ENCODE peak calls at places on chromosomes 16 and 17, in five cellular contexts. K is HepG2, C is HCT116, B is SK-N-SH, E is H1. Z is an unnamed sample.

GRCh38 chr16:60675022-60675421 is 1361.2 kb downstream of the CDH8 start:
- DNase-seq in K (no peak), C (no peak), B (no peak), E (no peak), Z (no peak)

GRCh38 chr16:85778873-85779272 is 20.5 kb downstream of the EMC8 start:
- DNase-seq in K (no peak), C (no peak), B (no peak), E (no peak), Z (peak)

GRCh38 chr16:89138843-89139520 is 32.6 kb upstream of the CDH15 start:
- DNase-seq in K (no peak), C (no peak), B (no peak), E (no peak), Z (no peak)

GRCh38 chr16:2179107-2179501 is 17.3 kb downstream of the CASKIN1 start:
- DNase-seq in K (no peak), C (no peak), B (no peak), E (no peak), Z (no peak)

GRCh38 chr17:29178750-29179231 is 1.4 kb downstream of the MYO18A start:
- DNase-seq in K (peak), C (no peak), B (no peak), E (peak), Z (no peak)

GRCh38 chr16:49452108-49452507 is 78.5 kb downstream of the C16orf78 start:
- DNase-seq in K (no peak), C (no peak), B (no peak), E (no peak), Z (no peak)

GRCh38 chr16:83137894-83138293 is 511.1 kb downstream of the CDH13 start:
- DNase-seq in K (no peak), C (no peak), B (no peak), E (no peak), Z (no peak)

GRCh38 chr17:59353106-59353854 is 21.8 kb downstream of the YPEL2 start:
- DNase-seq in K (no peak), C (no peak), B (no peak), E (no peak), Z (no peak)

GRCh38 chr16:24589997-24590396 is 50.6 kb downstream of the RBBP6 start:
- DNase-seq in K (no peak), C (no peak), B (no peak), E (no peak), Z (no peak)

GRCh38 chr17:3415610-3416009 is 4.4 kb downstream of the OR3A3 start:
- DNase-seq in K (no peak), C (no peak), B (no peak), E (no peak), Z (no peak)

GRCh38 chr17:2181206-2181983 is 122.2 kb downstream of the SMG6 start:
- DNase-seq in K (no peak), C (no peak), B (no peak), E (no peak), Z (no peak)

DNA sequence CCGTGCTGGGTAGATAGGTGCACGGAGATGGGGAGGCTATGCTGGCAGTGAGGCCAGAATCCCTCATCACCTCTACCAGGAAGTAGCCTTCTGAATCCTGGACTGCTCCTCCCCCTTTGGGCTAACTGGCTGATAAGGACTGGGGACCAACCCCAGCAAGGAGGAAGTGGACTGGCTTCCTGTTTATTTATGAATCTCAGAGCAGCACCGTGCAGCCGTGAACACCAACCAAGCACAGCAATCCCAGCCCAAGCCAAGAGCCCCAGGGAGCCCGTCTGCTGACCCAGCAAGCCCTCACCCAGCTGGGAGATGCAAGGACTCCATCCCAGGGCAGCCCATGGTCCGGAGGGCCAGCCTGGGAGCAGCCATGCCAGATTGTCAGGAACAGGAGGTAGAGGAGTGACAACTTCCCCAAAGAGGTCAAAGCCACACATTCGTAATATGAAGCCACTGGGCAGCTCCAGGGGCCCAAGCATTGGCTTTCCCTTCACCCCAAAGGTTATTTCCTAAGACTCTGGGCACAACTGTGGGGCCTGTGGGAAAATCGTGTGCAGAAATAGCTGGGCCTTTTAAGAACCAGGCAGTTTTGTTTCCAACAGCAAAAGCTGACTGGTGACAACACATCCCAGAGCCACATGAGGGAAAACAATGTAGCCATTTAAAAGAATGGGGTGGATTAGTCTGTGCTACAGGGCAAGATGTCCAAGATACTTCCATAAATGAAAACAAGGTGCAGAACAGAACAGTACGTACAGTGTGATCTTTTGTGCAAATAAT is 23.9 kb downstream of the PHB1 start:
- DNase-seq in K (peak), C (no peak), B (no peak), E (no peak), Z (no peak)
- TF ChIP-seq JUND in K (no peak), C (no peak), B (no peak), E (no peak), Z (no peak)

GRCh38 chr17:65683428-65683827 is 122.0 kb upstream of the AXIN2 start:
- DNase-seq in K (no peak), C (no peak), B (no peak), E (no peak), Z (no peak)

GRCh38 chr17:65684631-65685030 is 123.2 kb upstream of the AXIN2 start:
- DNase-seq in K (no peak), C (no peak), B (no peak), E (no peak), Z (no peak)

GRCh38 chr17:65690626-65691310 is 129.3 kb upstream of the AXIN2 start:
- DNase-seq in K (peak), C (no peak), B (no peak), E (no peak), Z (no peak)

GRCh38 chr17:65685110-65685509 is 123.7 kb upstream of the AXIN2 start:
- DNase-seq in K (no peak), C (no peak), B (no peak), E (no peak), Z (no peak)

DNA sequence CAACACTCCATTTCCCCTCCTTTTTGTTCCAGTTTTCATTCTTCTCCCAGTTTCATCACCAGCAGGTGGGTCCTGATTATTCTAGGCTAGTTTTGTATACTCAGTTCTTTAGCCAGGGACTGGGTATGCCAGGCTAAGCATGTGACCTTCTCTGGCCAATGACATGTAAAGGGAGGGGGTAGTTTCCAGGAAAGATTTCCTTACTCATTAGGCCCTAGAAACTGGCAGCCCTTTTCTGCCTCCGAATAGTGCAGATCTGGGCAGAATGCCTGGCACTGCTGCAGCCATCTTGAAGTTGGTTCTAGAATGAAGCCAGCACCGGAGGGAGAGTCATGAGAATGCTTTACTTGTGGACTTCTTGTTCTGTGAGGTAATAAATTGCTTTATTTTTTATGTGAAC is 126.9 kb upstream of the AXIN2 start:
- DNase-seq in K (no peak), C (no peak), B (no peak), E (no peak), Z (no peak)
- TF ChIP-seq JUND in K (no peak), C (no peak), B (no peak), E (no peak), Z (no peak)

GRCh38 chr16:11989238-11990160 is 13.0 kb downstream of the SNX29 start:
- DNase-seq in K (no peak), C (no peak), B (no peak), E (no peak), Z (no peak)

GRCh38 chr16:11988258-11988978 is 11.9 kb downstream of the SNX29 start:
- DNase-seq in K (no peak), C (no peak), B (no peak), E (no peak), Z (no peak)

GRCh38 chr16:11985250-11985649 is 8.7 kb downstream of the SNX29 start:
- DNase-seq in K (no peak), C (no peak), B (no peak), E (no peak), Z (no peak)

GRCh38 chr16:11990672-11991390 is 14.3 kb downstream of the SNX29 start:
- DNase-seq in K (no peak), C (no peak), B (no peak), E (no peak), Z (no peak)

GRCh38 chr16:11986521-11987057 is 10.1 kb downstream of the SNX29 start:
- DNase-seq in K (no peak), C (no peak), B (no peak), E (no peak), Z (no peak)
- TF ChIP-seq JUND in K (no peak), C (no peak), B (no peak), E (no peak), Z (no peak)

GRCh38 chr16:67311607-67312449 is 14.7 kb downstream of the KCTD19 start:
- DNase-seq in K (peak), C (peak), B (peak), E (no peak), Z (no peak)
- TF ChIP-seq JUND in K (no peak), C (peak), B (peak), E (no peak), Z (no peak)

GRCh38 chr17:67281053-67281452 is 36.1 kb upstream of the HELZ start:
- DNase-seq in K (no peak), C (no peak), B (no peak), E (no peak), Z (no peak)

GRCh38 chr17:67289174-67289876 is 44.3 kb upstream of the HELZ start:
- DNase-seq in K (no peak), C (no peak), B (no peak), E (no peak), Z (no peak)

GRCh38 chr17:67281736-67282135 is 36.7 kb upstream of the HELZ start:
- DNase-seq in K (no peak), C (no peak), B (peak), E (no peak), Z (no peak)

GRCh38 chr17:67283727-67284516 is 38.9 kb upstream of the HELZ start:
- DNase-seq in K (no peak), C (no peak), B (no peak), E (no peak), Z (no peak)

DNA sequence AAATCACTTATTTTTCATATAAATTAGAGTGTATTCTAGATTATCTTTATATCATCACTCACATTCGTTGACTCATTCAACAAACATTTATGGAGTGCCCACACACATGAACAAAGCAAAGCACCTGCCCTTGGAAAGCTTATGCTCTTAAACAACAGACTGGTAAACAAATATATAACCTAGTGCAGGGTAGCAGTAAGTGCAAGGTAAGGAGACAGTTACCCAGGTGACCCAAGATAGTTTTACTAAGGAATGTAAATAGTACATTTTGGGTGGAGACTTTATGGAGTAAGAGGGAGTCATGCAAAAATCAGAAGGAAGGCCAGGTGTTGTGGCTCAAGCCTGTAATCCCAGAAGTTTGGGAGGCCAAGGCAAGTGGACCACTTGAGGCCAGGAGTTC is 40.4 kb upstream of the HELZ start:
- DNase-seq in K (no peak), C (no peak), B (no peak), E (no peak), Z (peak)
- TF ChIP-seq JUND in K (no peak), C (no peak), B (no peak), E (no peak), Z (no peak)

DNA sequence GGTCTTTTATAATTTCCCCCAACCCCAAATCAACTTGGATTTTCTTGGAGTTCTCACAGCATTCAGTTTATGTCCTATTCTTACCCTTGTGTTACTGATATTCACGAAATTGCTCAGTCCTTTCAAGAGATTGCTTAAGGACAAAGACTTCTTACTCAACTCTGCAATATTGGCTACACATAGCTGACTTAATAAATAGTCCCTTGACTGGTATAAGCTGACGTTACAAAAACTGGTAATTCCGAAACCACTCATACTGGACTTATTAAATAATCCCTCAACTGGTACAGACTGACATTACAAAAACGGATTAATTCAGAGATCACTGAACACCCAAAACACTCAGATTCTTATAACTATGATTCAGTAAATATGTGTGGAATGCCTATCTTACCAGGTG is 860 bp downstream of the TIGD7 start:
- DNase-seq in K (no peak), C (no peak), B (no peak), E (no peak), Z (no peak)
- TF ChIP-seq JUND in K (no peak), C (no peak), B (no peak), E (no peak), Z (no peak)

GRCh38 chr17:54784305-54784704 is 116.3 kb upstream of the TOM1L1 start:
- DNase-seq in K (no peak), C (no peak), B (no peak), E (no peak), Z (no peak)

GRCh38 chr17:54785643-54786258 is 114.9 kb upstream of the TOM1L1 start:
- DNase-seq in K (no peak), C (no peak), B (peak), E (no peak), Z (no peak)

GRCh38 chr17:54780238-54780637 is 120.4 kb upstream of the TOM1L1 start:
- DNase-seq in K (no peak), C (no peak), B (no peak), E (no peak), Z (no peak)

GRCh38 chr17:54781389-54781788 is 119.3 kb upstream of the TOM1L1 start:
- DNase-seq in K (no peak), C (no peak), B (no peak), E (no peak), Z (no peak)
- TF ChIP-seq JUND in K (no peak), C (no peak), B (no peak), E (no peak), Z (no peak)

Z was measured in T47D.